ENCODE peak calls at places on chromosomes 1 and 21, in four cellular contexts. L, S, A and O are unnamed samples.

GRCh38 chr1:28885982-28886730 is 28.2 kb upstream of the EPB41 start:
- DNase-seq in L (no peak), S (peak; percentile 7), A (no peak), O (no peak)

GRCh38 chr1:37841652-37842051 is 17.7 kb downstream of the MTF1 start:
- DNase-seq in L (no peak), S (no peak), A (no peak), O (no peak)

GRCh38 chr1:168942165-168942564 is 164.3 kb upstream of the ATP1B1 start:
- DNase-seq in L (no peak), S (no peak), A (no peak), O (no peak)

GRCh38 chr1:97094257-97094972 is 372.8 kb downstream of the PTBP2 start:
- DNase-seq in L (no peak), S (peak; percentile 95), A (no peak), O (peak; percentile 77)

GRCh38 chr1:19372602-19373001 is 60.5 kb downstream of the SLC66A1 start:
- DNase-seq in L (no peak), S (peak; percentile 83), A (no peak), O (no peak)

GRCh38 chr1:97745912-97746311 is 174.9 kb downstream of the DPYD start:
- DNase-seq in L (no peak), S (peak; percentile 72), A (no peak), O (no peak)

GRCh38 chr1:917076-917459 is 6.7 kb upstream of the SAMD11 start:
- DNase-seq in L (no peak), S (no peak), A (no peak), O (no peak)

GRCh38 chr1:165686121-165686970 is 12.0 kb downstream of the ALDH9A1 start:
- DNase-seq in L (no peak), S (no peak), A (no peak), O (no peak)

GRCh38 chr1:170714163-170714562 is 50.2 kb downstream of the PRRX1 start:
- DNase-seq in L (no peak), S (no peak), A (no peak), O (no peak)

GRCh38 chr1:209080170-209080781 is 503.2 kb upstream of the CAMK1G start:
- DNase-seq in L (no peak), S (peak; percentile 40), A (no peak), O (no peak)

GRCh38 chr1:103373991-103374390 is 151.5 kb upstream of the RNPC3 start:
- DNase-seq in L (no peak), S (peak; percentile 1), A (no peak), O (peak; percentile 35)

GRCh38 chr1:170676628-170677027 is 12.7 kb downstream of the PRRX1 start:
- DNase-seq in L (no peak), S (peak; percentile 73), A (no peak), O (peak; percentile 55)

GRCh38 chr1:211133393-211133840 is 531 bp downstream of the KCNH1 start:
- DNase-seq in L (no peak), S (peak; percentile 49), A (peak; percentile 2), O (no peak)

GRCh38 chr1:107225706-107226105 is 84.9 kb downstream of the NTNG1 start:
- DNase-seq in L (no peak), S (no peak), A (no peak), O (no peak)

GRCh38 chr1:230362949-230363348 is 63.2 kb downstream of the PGBD5 start:
- DNase-seq in L (no peak), S (no peak), A (no peak), O (no peak)

GRCh38 chr1:107572674-107573205 is 392.2 kb downstream of the VAV3 start:
- DNase-seq in L (no peak), S (peak; percentile 96), A (no peak), O (peak; percentile 7)

GRCh38 chr1:61358770-61359455 is 276.6 kb downstream of the NFIA start:
- DNase-seq in L (no peak), S (peak; percentile 3), A (no peak), O (peak; percentile 68)

GRCh38 chr1:1432951-1433803 is 2.3 kb upstream of the VWA1 start:
- DNase-seq in L (no peak), S (no peak), A (no peak), O (peak; percentile 25)

GRCh38 chr1:66405046-66405445 is 128.9 kb upstream of the SGIP1 start:
- DNase-seq in L (no peak), S (no peak), A (no peak), O (no peak)

GRCh38 chr1:9200441-9200840 is 34.1 kb upstream of the H6PD start:
- DNase-seq in L (no peak), S (peak; percentile 68), A (no peak), O (no peak)

GRCh38 chr1:178169649-178170048 is 75.7 kb downstream of the RASAL2 start:
- DNase-seq in L (no peak), S (no peak), A (no peak), O (no peak)

GRCh38 chr1:218259800-218260199 is 25.3 kb upstream of the RRP15 start:
- DNase-seq in L (no peak), S (no peak), A (no peak), O (peak; percentile 17)

GRCh38 chr1:25990702-25991395 is 7.0 kb downstream of the PAFAH2 start:
- DNase-seq in L (no peak), S (no peak), A (peak; percentile 44), O (no peak)

GRCh38 chr1:12580054-12580887 is 37.7 kb downstream of the DHRS3 start:
- DNase-seq in L (no peak), S (peak; percentile 68), A (no peak), O (peak; percentile 43)

GRCh38 chr1:59892836-59893811 is 33.4 kb downstream of the CYP2J2 start:
- DNase-seq in L (no peak), S (no peak), A (no peak), O (no peak)

GRCh38 chr1:164562947-164563346 is 4.0 kb downstream of the PBX1 start:
- DNase-seq in L (no peak), S (no peak), A (no peak), O (no peak)
- H3K4me3 ChIP-seq in L (peak overlapping the region; percentile 92), S (peak overlapping the region; percentile 84), A (no peak overlapping the region), O (peak overlapping the region; percentile 78)

GRCh38 chr1:5973771-5974170 is 18.5 kb downstream of the NPHP4 start:
- DNase-seq in L (no peak), S (peak; percentile 38), A (no peak), O (peak; percentile 10)

GRCh38 chr1:5976231-5976630 is 16.0 kb downstream of the NPHP4 start:
- DNase-seq in L (no peak), S (no peak), A (no peak), O (no peak)

GRCh38 chr1:5975133-5975880 is 16.9 kb downstream of the NPHP4 start:
- DNase-seq in L (no peak), S (peak; percentile 75), A (no peak), O (peak; percentile 58)

GRCh38 chr1:5976726-5977493 is 15.3 kb downstream of the NPHP4 start:
- DNase-seq in L (no peak), S (no peak), A (no peak), O (no peak)

DNA sequence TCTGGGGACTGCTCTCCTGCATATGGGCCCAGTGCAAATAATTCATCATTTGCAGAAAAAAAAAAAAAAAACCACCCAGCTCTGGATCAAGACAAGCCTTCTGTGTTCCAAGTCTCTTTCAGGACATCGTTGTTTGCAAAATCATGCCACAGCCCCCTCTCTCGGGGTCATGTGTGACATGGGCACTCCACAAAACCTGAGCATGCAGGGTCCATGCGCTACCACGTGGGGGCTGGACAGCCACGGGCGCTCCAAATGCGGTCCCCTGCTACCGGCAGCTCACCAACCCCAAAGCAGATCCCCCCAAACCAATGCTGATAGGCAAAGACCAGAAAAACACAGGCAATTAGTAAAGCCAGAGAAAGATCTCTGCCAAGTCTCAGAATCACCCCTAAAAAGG is 17.6 kb downstream of the NPHP4 start:
- DNase-seq in L (no peak), S (no peak), A (no peak), O (no peak)
- H3K4me3 ChIP-seq in L (no peak overlapping the region), S (no peak overlapping the region), A (no peak overlapping the region), O (no peak overlapping the region)

DNA sequence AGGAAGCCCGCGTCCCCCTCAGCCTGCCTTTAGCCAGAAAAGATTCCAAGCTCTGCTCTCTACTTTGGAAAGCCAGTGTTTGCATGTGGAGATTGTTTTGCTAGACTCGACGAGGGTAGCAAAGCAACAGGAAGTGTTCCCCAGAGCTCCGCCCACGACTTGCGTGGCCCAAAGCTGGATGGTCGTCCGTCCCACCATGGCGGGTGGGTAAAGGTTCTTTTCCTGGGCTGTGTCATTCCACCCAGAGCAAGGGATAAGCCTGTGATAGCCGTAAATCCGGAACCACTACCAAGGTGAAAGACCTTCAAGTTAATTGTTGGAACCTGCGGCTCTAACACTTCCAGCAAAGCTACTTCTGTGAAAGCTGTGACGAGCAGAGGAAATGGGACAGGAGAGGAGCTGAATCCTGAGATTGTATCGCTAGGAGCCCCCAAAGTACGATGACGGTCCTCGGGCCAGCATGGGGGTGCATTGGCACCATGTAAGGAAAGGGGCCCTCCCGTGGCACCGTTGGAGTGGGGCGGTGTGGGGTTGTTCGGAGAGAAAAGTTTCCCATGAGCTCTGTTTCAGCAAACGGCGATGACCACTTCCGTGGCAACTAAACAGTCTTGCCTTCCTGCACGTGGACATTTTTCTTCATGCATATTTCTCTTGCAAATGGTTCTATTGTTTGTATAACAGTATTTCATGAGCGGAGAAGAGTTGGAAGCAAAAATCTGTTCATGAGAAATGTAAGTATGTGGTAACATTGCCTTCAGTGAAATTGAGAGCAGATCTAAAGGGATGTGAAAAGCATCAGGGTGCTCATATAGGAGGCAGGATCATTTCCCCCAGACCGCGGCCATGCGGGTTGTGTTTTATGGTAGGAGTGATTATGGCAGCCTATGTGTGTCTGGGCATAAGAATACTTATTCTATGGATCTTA is 8.3 kb downstream of the MX2 start:
- DNase-seq in L (no peak), S (no peak), A (peak; percentile 7), O (no peak)
- H3K4me3 ChIP-seq in L (peak overlapping the region; percentile 73), S (no peak overlapping the region), A (peak overlapping the region; percentile 81), O (no peak overlapping the region)

DNA sequence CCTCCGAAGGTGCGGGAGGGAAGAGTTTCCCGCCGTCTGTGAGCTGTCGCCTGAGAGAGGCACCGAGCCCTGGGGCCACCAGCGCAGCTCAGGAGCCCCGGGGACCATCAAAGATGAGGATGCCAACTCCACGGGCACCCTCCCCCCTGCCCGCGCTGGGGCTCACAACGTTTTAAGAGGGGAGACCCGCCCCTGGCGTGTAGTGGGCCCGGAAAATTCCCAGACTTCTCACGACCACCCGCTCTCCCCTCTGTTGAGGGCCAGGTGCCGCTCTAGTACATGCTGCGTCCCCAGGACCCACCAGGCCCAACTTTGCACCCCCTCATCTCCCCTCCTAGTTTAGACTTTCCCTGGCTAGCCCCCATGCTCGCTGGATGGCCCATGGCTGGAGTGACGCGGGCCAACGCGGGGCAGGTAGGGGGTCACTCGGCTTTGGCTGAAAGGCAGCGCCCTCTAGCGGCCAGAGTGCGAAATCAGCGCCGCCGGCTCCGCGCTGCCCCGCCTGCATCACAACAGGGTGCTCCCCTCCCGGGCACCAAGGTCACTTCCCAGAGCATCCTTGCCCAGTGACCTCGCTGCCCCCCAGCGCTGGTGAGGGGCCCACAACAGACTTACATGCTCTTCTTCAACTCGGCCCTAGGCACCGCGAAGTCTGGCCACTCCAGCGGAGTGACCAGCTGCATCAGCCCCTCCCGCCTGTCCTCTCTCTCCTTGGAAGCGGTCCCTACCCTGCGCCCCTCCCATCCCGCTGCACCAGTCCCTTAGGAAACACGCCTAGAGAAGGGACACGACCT is 1.8 kb downstream of the CD160 start:
- DNase-seq in L (peak; percentile 7), S (peak; percentile 85), A (peak; percentile 72), O (peak; percentile 59)
- H3K4me3 ChIP-seq in L (peak overlapping the region; percentile 74), S (peak overlapping the region; percentile 66), A (peak overlapping the region; percentile 66), O (peak overlapping the region; percentile 30)

GRCh38 chr1:185843297-185843869 is 109.2 kb downstream of the HMCN1 start:
- DNase-seq in L (no peak), S (peak; percentile 1), A (no peak), O (no peak)
- H3K4me3 ChIP-seq in L (no peak overlapping the region), S (no peak overlapping the region), A (no peak overlapping the region), O (no peak overlapping the region)